ENCODE peak calls at places on chromosomes 13 and 19, in five cellular contexts. One of them, this sample, is unnamed.

GRCh38 chr13:113005076-113005865 is 36.3 kb downstream of the MCF2L start:
- DNase-seq in MM.1S: peak; percentile 30
- DNase-seq in HFFc6: no peak
- DNase-seq in stomach: no peak
- DNase-seq in mucosa of descending colon: no peak
- DNase-seq in this sample: no peak

GRCh38 chr13:64817721-64818120 is 2412.4 kb downstream of the PCDH9 start:
- DNase-seq in MM.1S: no peak
- DNase-seq in stomach: no peak
- DNase-seq in HFFc6: peak; percentile 31
- DNase-seq in mucosa of descending colon: no peak
- DNase-seq in this sample: no peak

GRCh38 chr13:94362411-94362909 is 117.0 kb downstream of the DCT start:
- DNase-seq in mucosa of descending colon: no peak
- DNase-seq in MM.1S: peak; percentile 78
- DNase-seq in HFFc6: peak; percentile 76
- DNase-seq in stomach: peak; percentile 48
- DNase-seq in this sample: peak; percentile 61

GRCh38 chr13:111327701-111328100 is 7.3 kb downstream of the TEX29 start:
- DNase-seq in mucosa of descending colon: no peak
- DNase-seq in HFFc6: no peak
- DNase-seq in MM.1S: no peak
- DNase-seq in stomach: no peak
- DNase-seq in this sample: no peak

GRCh38 chr19:33374406-33374703 is 846 bp downstream of the CEBPG start:
- DNase-seq in mucosa of descending colon: peak; percentile 56
- DNase-seq in HFFc6: no peak
- DNase-seq in stomach: no peak
- DNase-seq in MM.1S: no peak
- DNase-seq in this sample: no peak

GRCh38 chr19:49549045-49549444 is 21.2 kb downstream of the RCN3 start:
- DNase-seq in HFFc6: no peak
- DNase-seq in mucosa of descending colon: no peak
- DNase-seq in stomach: no peak
- DNase-seq in MM.1S: no peak
- DNase-seq in this sample: no peak

GRCh38 chr13:69946443-69946955 is 161.1 kb upstream of the ATXN8OS start:
- DNase-seq in MM.1S: no peak
- DNase-seq in stomach: no peak
- DNase-seq in mucosa of descending colon: no peak
- DNase-seq in HFFc6: no peak
- DNase-seq in this sample: no peak

GRCh38 chr19:19956431-19957075 is 55.8 kb downstream of the ZNF93 start:
- DNase-seq in mucosa of descending colon: no peak
- DNase-seq in stomach: no peak
- DNase-seq in HFFc6: no peak
- DNase-seq in MM.1S: no peak
- DNase-seq in this sample: no peak

GRCh38 chr19:17450264-17451075 is 2.0 kb upstream of the TMEM221 start:
- DNase-seq in HFFc6: no peak
- DNase-seq in mucosa of descending colon: no peak
- DNase-seq in stomach: no peak
- DNase-seq in MM.1S: no peak
- DNase-seq in this sample: peak; percentile 30

GRCh38 chr19:49513746-49514118 is 1.3 kb downstream of the FCGRT start:
- DNase-seq in HFFc6: no peak
- DNase-seq in mucosa of descending colon: peak; percentile 64
- DNase-seq in MM.1S: no peak
- DNase-seq in stomach: no peak
- DNase-seq in this sample: no peak

GRCh38 chr19:32287086-32287485 is 58.3 kb upstream of the ZNF507 start:
- DNase-seq in HFFc6: no peak
- DNase-seq in mucosa of descending colon: no peak
- DNase-seq in stomach: no peak
- DNase-seq in MM.1S: no peak
- DNase-seq in this sample: no peak

GRCh38 chr13:90168953-90169352 is 1178.5 kb upstream of the MIR17HG start:
- DNase-seq in MM.1S: no peak
- DNase-seq in stomach: no peak
- DNase-seq in mucosa of descending colon: no peak
- DNase-seq in HFFc6: no peak
- DNase-seq in this sample: no peak

GRCh38 chr19:1616875-1617274 is 11.6 kb upstream of the UQCR11 start:
- DNase-seq in MM.1S: peak; percentile 59
- DNase-seq in HFFc6: no peak
- DNase-seq in stomach: no peak
- DNase-seq in mucosa of descending colon: no peak
- DNase-seq in this sample: no peak

GRCh38 chr19:1619094-1619439 is 13.8 kb upstream of the UQCR11 start:
- DNase-seq in mucosa of descending colon: no peak
- DNase-seq in stomach: no peak
- DNase-seq in HFFc6: no peak
- DNase-seq in MM.1S: no peak
- DNase-seq in this sample: no peak

GRCh38 chr19:1619703-1620102 is 14.4 kb upstream of the UQCR11 start:
- DNase-seq in stomach: no peak
- DNase-seq in MM.1S: no peak
- DNase-seq in mucosa of descending colon: no peak
- DNase-seq in HFFc6: no peak
- DNase-seq in this sample: no peak

GRCh38 chr19:1616396-1616795 is 11.1 kb upstream of the UQCR11 start:
- DNase-seq in stomach: no peak
- DNase-seq in HFFc6: peak; percentile 75
- DNase-seq in mucosa of descending colon: no peak
- DNase-seq in MM.1S: no peak
- DNase-seq in this sample: no peak

DNA sequence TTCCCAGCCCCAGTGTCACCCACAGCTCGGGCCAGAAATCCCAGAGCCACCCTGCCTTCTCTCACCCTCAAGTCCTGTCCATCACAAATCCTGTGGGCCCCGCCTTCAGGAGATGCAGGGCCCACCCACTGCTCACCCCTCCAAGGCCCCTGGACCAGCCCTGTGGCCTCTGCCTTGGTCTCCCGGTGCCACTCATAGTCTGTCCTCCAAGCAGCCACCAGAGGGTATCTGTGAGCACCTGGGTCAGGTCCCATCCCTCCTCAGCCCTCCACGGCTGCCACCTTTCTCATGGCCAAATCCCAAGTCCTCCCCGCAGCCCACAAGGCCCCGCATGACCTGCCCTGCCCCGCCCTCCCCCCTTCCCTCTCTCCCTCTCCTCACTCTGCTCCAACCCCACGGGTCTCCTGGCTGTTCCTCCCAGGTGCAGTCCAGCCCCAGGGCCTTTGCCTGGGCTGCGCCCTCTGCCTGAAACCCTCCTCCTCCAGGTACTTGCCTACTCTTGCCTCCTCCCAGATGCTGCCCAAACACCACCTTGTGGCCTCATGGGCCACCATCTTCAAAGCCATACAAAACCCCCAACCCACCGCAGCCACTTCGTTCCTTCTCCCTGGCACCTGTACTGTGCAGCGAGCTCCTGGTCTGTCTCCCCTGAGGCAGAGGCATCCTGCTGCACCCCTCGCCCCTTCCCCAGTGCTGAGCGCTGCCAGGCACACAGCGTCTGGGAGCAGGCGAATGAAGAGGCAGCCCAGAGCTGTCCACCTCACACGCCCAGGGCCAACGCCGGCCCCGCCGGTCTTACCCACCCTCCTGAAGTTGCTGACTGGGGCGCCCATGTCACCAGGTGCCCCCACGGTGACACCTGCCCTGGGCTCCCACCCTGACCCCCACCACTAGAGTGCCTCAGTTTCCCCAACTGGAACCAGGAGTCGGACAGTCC is 13.2 kb upstream of the UQCR11 start:
- DNase-seq in HFFc6: peak; percentile 14
- DNase-seq in mucosa of descending colon: peak; percentile 61
- DNase-seq in MM.1S: no peak
- DNase-seq in stomach: peak; percentile 39
- DNase-seq in this sample: peak; percentile 73
- TF ChIP-seq CTCF in HFFc6: peak; percentile 60
- TF ChIP-seq CTCF in mucosa of descending colon: no peak
- TF ChIP-seq CTCF in MM.1S: peak; percentile 21
- TF ChIP-seq CTCF in stomach: peak; percentile 8
- TF ChIP-seq CTCF in this sample: peak; percentile 54

GRCh38 chr19:2049741-2050348 is 1.2 kb downstream of the MKNK2 start:
- DNase-seq in mucosa of descending colon: peak; percentile 89
- DNase-seq in stomach: peak; percentile 91
- DNase-seq in MM.1S: peak; percentile 71
- DNase-seq in HFFc6: peak; percentile 83
- DNase-seq in this sample: peak; percentile 54

GRCh38 chr19:2050349-2050990 is 574 bp downstream of the MKNK2 start:
- DNase-seq in MM.1S: no peak
- DNase-seq in HFFc6: no peak
- DNase-seq in stomach: no peak
- DNase-seq in mucosa of descending colon: no peak
- DNase-seq in this sample: no peak

GRCh38 chr19:2048959-2049740 is 1.9 kb downstream of the MKNK2 start:
- DNase-seq in HFFc6: no peak
- DNase-seq in MM.1S: peak; percentile 12
- DNase-seq in mucosa of descending colon: peak; percentile 48
- DNase-seq in stomach: no peak
- DNase-seq in this sample: no peak

GRCh38 chr19:2051771-2052704 is 994 bp upstream of the MKNK2 start:
- DNase-seq in MM.1S: no peak
- DNase-seq in HFFc6: no peak
- DNase-seq in stomach: peak; percentile 77
- DNase-seq in mucosa of descending colon: peak; percentile 73
- DNase-seq in this sample: no peak

GRCh38 chr19:2050991-2051770 is at the start of gene MKNK2:
- DNase-seq in mucosa of descending colon: peak; percentile 96
- DNase-seq in stomach: peak; percentile 94
- DNase-seq in MM.1S: peak; percentile 95
- DNase-seq in HFFc6: peak; percentile 76
- DNase-seq in this sample: peak; percentile 97
- TF ChIP-seq CTCF in mucosa of descending colon: peak; percentile 55
- TF ChIP-seq CTCF in stomach: no peak
- TF ChIP-seq CTCF in MM.1S: peak; percentile 56
- TF ChIP-seq CTCF in HFFc6: peak; percentile 81
- TF ChIP-seq CTCF in this sample: peak; percentile 71

GRCh38 chr13:73171926-73172325 is 113.1 kb downstream of the KLF5 start:
- DNase-seq in mucosa of descending colon: no peak
- DNase-seq in stomach: no peak
- DNase-seq in HFFc6: peak; percentile 23
- DNase-seq in MM.1S: no peak
- DNase-seq in this sample: no peak
- TF ChIP-seq CTCF in mucosa of descending colon: no peak
- TF ChIP-seq CTCF in stomach: no peak
- TF ChIP-seq CTCF in HFFc6: peak; percentile 43
- TF ChIP-seq CTCF in MM.1S: no peak
- TF ChIP-seq CTCF in this sample: no peak

DNA sequence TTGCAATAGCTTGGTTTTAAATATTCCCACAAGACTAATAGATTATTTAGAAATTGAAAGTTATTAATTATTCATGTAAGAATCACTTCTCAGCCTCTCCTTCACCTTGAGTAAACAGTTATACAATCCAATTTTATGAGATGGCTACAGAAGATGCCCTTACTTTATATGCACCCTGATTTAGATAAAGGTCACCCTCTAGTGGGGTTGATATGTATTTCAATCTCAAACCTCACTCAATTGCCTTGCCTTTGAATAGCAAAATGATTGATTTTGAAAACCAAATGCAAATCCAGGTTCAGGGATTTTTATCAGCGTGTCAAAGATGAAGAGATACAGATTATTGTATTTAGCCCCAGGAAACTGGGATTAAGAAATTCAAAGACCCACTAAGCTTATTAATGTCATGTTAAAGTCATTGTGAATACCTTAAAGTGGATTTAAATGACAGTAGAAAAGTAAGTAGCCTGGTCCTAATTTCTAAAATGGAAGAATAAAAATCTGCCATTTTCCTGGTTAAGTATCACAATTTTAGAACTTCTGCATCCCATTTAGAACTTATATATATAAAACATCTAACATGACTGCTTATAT is 305.1 kb downstream of the ITGBL1 start:
- DNase-seq in HFFc6: peak; percentile 16
- DNase-seq in stomach: no peak
- DNase-seq in mucosa of descending colon: no peak
- DNase-seq in MM.1S: peak; percentile 49
- DNase-seq in this sample: peak; percentile 18
- TF ChIP-seq CTCF in HFFc6: peak; percentile 81
- TF ChIP-seq CTCF in stomach: peak; percentile 33
- TF ChIP-seq CTCF in mucosa of descending colon: no peak
- TF ChIP-seq CTCF in MM.1S: peak; percentile 51
- TF ChIP-seq CTCF in this sample: peak; percentile 35

DNA sequence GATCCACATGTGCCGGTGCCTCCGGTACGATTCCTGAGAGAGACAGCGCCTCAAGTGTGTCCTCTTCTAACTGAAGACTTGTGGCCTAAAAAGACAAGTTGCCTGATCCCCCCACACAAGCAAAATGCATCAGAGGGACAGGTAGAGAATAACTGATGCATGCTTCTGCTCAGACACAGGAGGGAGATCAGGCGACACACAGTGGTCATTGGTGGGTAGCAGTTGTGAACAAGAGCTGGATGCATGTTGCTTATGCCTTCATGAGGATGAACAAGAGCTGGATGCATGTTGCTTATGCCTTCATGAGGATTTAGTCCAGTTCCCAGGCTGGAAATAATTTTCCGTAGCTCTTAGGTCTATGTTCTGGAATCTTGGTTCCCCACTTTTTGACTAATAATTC is 505.6 kb downstream of the MYO16 start:
- DNase-seq in mucosa of descending colon: no peak
- DNase-seq in MM.1S: no peak
- DNase-seq in stomach: no peak
- DNase-seq in HFFc6: no peak
- DNase-seq in this sample: no peak
- TF ChIP-seq CTCF in mucosa of descending colon: no peak
- TF ChIP-seq CTCF in MM.1S: no peak
- TF ChIP-seq CTCF in stomach: no peak
- TF ChIP-seq CTCF in HFFc6: peak; percentile 46
- TF ChIP-seq CTCF in this sample: no peak

DNA sequence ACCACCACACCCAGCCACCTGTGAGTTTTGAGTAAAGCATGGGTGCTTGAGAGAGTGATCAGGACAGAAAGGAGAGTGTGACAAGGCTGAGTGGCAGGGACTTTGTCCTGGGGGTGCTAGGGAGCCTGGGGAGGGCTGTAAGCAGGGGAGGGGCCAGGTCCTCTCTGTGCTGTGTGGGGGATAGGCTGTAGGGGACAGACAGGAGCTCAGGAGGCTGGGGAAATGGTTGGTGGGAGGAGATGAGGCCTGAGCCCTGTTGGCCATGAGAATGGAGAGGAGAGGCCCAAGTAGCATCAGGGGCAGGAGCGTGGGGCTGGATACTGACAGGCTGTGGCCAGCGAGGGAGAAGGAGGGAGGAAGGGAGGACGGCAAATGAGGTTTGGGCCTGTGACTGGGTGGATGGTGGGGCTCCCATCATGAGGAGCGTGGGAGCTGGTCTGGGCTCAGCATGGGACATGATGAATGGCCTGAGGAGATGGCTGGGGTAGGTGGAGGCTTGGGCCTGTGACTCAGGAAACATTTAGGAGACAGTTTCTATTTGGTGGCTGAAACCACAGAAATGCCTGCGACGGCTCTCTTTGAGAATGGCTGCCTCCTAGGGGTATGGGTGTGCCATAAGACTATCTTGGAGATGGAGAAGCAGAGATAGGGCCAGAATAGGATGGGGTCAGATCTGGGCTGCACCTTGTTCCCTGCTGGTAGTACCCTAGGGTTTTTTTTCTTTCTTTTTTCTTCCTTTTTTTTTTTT is 25.0 kb downstream of the GRIN2D start:
- DNase-seq in mucosa of descending colon: no peak
- DNase-seq in MM.1S: peak; percentile 75
- DNase-seq in stomach: no peak
- DNase-seq in HFFc6: peak; percentile 40
- DNase-seq in this sample: no peak
- TF ChIP-seq CTCF in mucosa of descending colon: no peak
- TF ChIP-seq CTCF in MM.1S: peak; percentile 52
- TF ChIP-seq CTCF in stomach: no peak
- TF ChIP-seq CTCF in HFFc6: no peak
- TF ChIP-seq CTCF in this sample: no peak

This sample was measured in GM10248.